ENCODE peak calls at places on chromosome 17, in six cellular contexts. R is mucosa of descending colon, X is astrocyte of the spinal cord, B is lower leg skin, C is pancreas, E is A549. Q is an unnamed sample.
A peak's percentile ranks its signal among the peaks of the same experiment; 100 is the strongest.

GRCh38 chr17:801660-802059 is 19.5 kb downstream of the MRM3 start:
- DNase-seq in E (no peak), X (peak; percentile 32), B (no peak), C (no peak), R (no peak), Q (no peak)

GRCh38 chr17:41519501-41520224 is 973 bp upstream of the KRT15 start:
- DNase-seq in C (peak; percentile 67), R (no peak), B (no peak), X (no peak), E (no peak), Q (peak; percentile 84)

GRCh38 chr17:32954477-32954876 is 26.5 kb downstream of the TMEM98 start:
- DNase-seq in E (no peak), C (peak; percentile 94), R (peak; percentile 89), B (no peak), X (no peak), Q (no peak)

GRCh38 chr17:20235747-20236146 is 226.6 kb downstream of the SPECC1 start:
- DNase-seq in C (no peak), B (no peak), E (no peak), X (no peak), R (no peak), Q (no peak)

GRCh38 chr17:47203984-47204721 is 5.0 kb upstream of the MYL4 start:
- DNase-seq in B (no peak), X (no peak), R (no peak), C (no peak), E (no peak), Q (no peak)

GRCh38 chr17:44921122-44921882 is 6.0 kb upstream of the GFAP start:
- DNase-seq in B (no peak), X (no peak), E (no peak), R (no peak), C (peak; percentile 48), Q (no peak)

GRCh38 chr17:3542410-3543088 is 15.1 kb downstream of the TRPV3 start:
- DNase-seq in R (no peak), X (no peak), E (no peak), C (no peak), B (no peak), Q (no peak)

GRCh38 chr17:1122681-1123396 is 56.9 kb downstream of the ABR start:
- DNase-seq in C (peak; percentile 93), R (peak; percentile 94), X (peak; percentile 68), E (peak; percentile 91), B (peak; percentile 73), Q (peak; percentile 63)

GRCh38 chr17:48148029-48148759 is 40.6 kb downstream of the SNX11 start:
- DNase-seq in X (no peak), R (no peak), E (no peak), C (no peak), B (no peak), Q (no peak)

GRCh38 chr17:8894189-8894611 is 26.7 kb upstream of the PIK3R6 start:
- DNase-seq in E (no peak), C (no peak), X (no peak), B (no peak), R (no peak), Q (no peak)

GRCh38 chr17:80133626-80133970 is 13.3 kb downstream of the EIF4A3 start:
- DNase-seq in E (no peak), X (no peak), C (no peak), R (no peak), B (no peak), Q (peak; percentile 26)

DNA sequence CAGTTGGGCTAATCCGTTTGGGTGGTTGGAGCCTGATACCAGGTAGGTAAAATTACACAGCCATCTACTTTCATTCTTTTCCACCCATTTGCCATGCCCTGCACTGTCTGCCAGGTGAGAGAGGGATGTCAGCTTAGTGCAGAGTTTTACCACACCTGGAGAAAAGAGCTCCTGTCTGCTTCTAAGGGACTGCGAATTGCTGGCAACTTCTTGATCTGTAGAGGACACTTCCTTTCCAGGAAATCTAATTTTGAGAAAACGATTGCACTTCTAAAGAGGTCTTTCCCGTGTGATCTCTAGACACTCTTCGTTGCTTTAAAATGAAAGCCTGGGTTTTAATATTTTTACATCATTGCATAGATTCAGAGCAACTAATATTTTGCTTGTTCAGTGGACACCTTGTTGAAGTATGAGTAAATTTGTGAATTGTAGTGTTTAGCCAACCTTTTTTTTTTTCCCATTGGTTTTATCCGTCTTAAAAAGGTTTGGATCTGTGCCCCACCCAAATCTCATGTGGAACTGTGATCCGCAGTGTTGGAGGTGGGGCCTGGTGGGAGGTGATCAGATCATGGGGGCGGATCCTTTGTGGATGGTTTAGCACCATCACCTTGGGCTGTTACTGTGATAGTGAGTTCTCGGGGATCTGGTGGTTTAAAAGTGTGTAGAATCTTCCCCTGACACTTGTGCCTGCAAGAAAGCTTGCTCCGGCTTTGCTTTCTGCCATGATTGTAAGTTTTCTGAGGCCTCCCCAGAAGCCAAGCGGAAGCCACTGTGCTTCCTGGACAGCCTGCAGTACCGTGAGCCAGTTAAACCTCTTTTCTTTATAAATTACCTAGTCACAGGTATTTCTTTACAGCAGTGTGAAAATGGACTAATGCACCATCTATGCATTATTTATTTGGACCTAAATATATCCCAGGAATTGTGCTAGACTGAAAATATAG is 104.6 kb downstream of the PRKCA start:
- DNase-seq in E (no peak), X (no peak), C (no peak), R (no peak), B (no peak), Q (no peak)
- H3K4me3 ChIP-seq in E (no peak overlapping the region), X (no peak overlapping the region), C (no peak overlapping the region), R (no peak overlapping the region), B (no peak overlapping the region), Q (no peak overlapping the region)

DNA sequence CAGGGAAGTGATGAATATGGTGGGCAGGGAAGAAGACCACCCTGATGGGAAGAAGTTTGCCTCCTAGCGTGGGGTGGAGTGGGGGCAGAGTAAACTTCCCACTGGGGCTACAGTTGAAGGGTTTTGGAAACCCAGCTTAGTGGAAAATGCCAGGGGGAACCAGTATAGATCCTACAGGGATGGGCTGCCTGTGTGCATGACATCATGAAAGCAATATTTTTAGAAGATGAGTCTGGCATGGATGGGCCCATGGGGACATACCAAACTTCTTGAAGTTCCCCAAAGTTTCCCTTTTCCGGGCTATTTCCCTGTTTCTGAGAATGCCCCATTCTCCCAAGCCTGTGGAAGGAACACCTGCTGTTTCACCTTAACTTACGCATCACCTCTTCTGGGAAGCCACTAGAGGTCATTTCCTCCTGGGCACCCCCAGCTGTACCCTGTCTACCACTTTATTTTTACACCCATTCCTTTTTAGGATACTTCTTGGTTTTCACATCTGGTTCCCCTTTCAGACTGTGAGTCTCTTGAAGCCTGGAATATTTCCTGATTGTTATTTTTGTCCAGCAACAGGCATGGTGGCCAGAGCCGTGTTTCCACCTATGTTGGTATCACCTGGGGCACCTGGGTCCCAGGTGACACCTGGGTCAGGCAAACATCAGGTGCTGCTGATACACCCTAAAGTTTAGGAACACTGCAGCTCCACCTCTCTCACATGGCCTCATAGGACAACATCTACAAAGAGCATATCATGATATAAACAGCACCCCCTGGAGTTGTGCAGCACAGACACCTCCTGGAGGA is 9.8 kb downstream of the SOCS3 start:
- DNase-seq in X (no peak), E (no peak), B (no peak), R (no peak), C (no peak), Q (no peak)
- TF ChIP-seq CTCF in X (no peak), E (peak; percentile 28), B (no peak), R (no peak), C (no peak), Q (no peak)

DNA sequence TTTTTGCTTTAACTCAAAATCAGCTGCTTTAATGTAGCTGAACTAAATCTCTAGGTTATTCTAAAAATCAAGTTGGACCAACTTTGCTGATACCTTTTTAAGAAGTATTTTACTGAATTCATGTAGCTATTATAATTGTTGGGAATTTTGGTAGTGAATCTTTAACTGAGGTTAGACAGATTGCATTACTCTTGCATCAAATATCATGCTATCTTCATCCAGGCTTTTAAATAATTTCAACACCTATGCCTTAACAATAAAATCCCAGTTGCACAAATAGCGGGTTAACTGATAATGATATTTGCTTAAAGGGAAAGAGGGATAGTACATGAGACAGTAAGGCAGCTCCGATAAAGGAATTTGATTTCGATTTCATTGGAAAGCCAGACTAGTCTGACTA is 241.3 kb upstream of the TBX2 start:
- DNase-seq in R (no peak), X (no peak), E (no peak), C (no peak), B (no peak), Q (no peak)
- H3K4me3 ChIP-seq in R (no peak overlapping the region), X (no peak overlapping the region), E (peak overlapping the region; percentile 33), C (no peak overlapping the region), B (no peak overlapping the region), Q (no peak overlapping the region)

GRCh38 chr17:7214300-7215135 is 5.1 kb downstream of the DLG4 start:
- DNase-seq in X (peak; percentile 98), E (peak; percentile 99), B (peak; percentile 95), C (peak; percentile 98), R (peak; percentile 99), Q (peak; percentile 96)

GRCh38 chr17:7211512-7212277 is 7.9 kb downstream of the DLG4 start:
- DNase-seq in R (no peak), B (no peak), X (no peak), C (no peak), E (no peak), Q (no peak)

GRCh38 chr17:7215136-7215638 is 4.4 kb downstream of the DLG4 start:
- DNase-seq in R (no peak), E (no peak), X (no peak), C (no peak), B (no peak), Q (no peak)

GRCh38 chr17:7215652-7216139 is 3.9 kb downstream of the DLG4 start:
- DNase-seq in E (peak; percentile 41), X (no peak), B (no peak), R (no peak), C (peak; percentile 60), Q (no peak)

GRCh38 chr17:7213895-7214299 is 5.7 kb downstream of the DLG4 start:
- DNase-seq in X (peak; percentile 79), C (peak; percentile 86), B (peak; percentile 57), R (peak; percentile 81), E (peak; percentile 94), Q (peak; percentile 75)
- TF ChIP-seq CTCF in X (peak; percentile 60), C (no peak), B (no peak), R (peak; percentile 11), E (peak; percentile 64), Q (peak; percentile 39)